ENCODE peak calls at places on chromosomes 2 and 18, in five cellular contexts. M is HL-60, E is A549, Q is GM23338, D is Panc1. X is an unnamed sample.

GRCh38 chr18:11906181-11906580 is 1.9 kb downstream of the MPPE1 start:
- DNase-seq in E (no peak), M (no peak), D (no peak), Q (no peak), X (no peak)

GRCh38 chr2:196939381-196939780 is 12.9 kb upstream of the PGAP1 start:
- DNase-seq in E (no peak), M (no peak), D (no peak), Q (no peak), X (no peak)

GRCh38 chr18:42514522-42514921 is 559.5 kb downstream of the PIK3C3 start:
- DNase-seq in Q (no peak), E (no peak), D (no peak), M (no peak), X (no peak)

GRCh38 chr2:160227252-160227651 is 27.2 kb upstream of the ITGB6 start:
- DNase-seq in M (no peak), E (no peak), D (no peak), Q (no peak), X (no peak)

GRCh38 chr2:16744521-16744920 is 78.9 kb upstream of the CYRIA start:
- DNase-seq in M (no peak), E (no peak), D (no peak), Q (no peak), X (no peak)

GRCh38 chr2:84970956-84971798 is at the start of gene KCMF1:
- DNase-seq in E (no peak), D (no peak), M (peak; percentile 76), Q (peak; percentile 73), X (peak; percentile 93)

GRCh38 chr2:3147641-3148530 is 229.7 kb downstream of the EIPR1 start:
- DNase-seq in D (no peak), Q (no peak), E (no peak), M (no peak), X (peak; percentile 43)

GRCh38 chr2:201259216-201259615 is 1.1 kb upstream of the CASP8 start:
- DNase-seq in M (no peak), D (no peak), Q (no peak), E (no peak), X (no peak)

GRCh38 chr2:148994341-148994740 is 44.2 kb upstream of the LYPD6B start:
- DNase-seq in D (no peak), M (no peak), E (no peak), Q (no peak), X (no peak)

GRCh38 chr18:64513401-64513800 is 364.5 kb upstream of the LINC00305 start:
- DNase-seq in M (no peak), D (no peak), Q (no peak), E (no peak), X (no peak)

GRCh38 chr2:168210898-168211570 is 36.4 kb downstream of the STK39 start:
- DNase-seq in D (peak; percentile 75), E (peak; percentile 67), Q (no peak), M (peak; percentile 65), X (no peak)

GRCh38 chr2:15159751-15160177 is 401.4 kb downstream of the NBAS start:
- DNase-seq in E (no peak), M (peak; percentile 45), Q (peak; percentile 78), D (peak; percentile 15), X (peak; percentile 53)

GRCh38 chr2:12177052-12177994 is 430.9 kb downstream of the LPIN1 start:
- DNase-seq in Q (no peak), M (no peak), E (peak; percentile 9), D (peak; percentile 48), X (peak; percentile 80)

GRCh38 chr2:238425979-238426567 is 654 bp upstream of the ASB1 start:
- DNase-seq in Q (peak; percentile 55), M (peak; percentile 8), D (no peak), E (peak; percentile 54), X (peak; percentile 80)

GRCh38 chr2:21972580-21972979 is 848.8 kb downstream of the TDRD15 start:
- DNase-seq in Q (peak; percentile 3), E (no peak), M (no peak), D (no peak), X (peak; percentile 53)

GRCh38 chr2:212540356-212540755 is 1.8 kb upstream of the ERBB4 start:
- DNase-seq in Q (no peak), D (no peak), E (no peak), M (peak; percentile 12), X (no peak)

GRCh38 chr2:4780679-4781078 is 911.5 kb upstream of the SOX11 start:
- DNase-seq in D (no peak), Q (no peak), M (no peak), E (no peak), X (no peak)

GRCh38 chr18:58455318-58455950 is 173.5 kb downstream of the ALPK2 start:
- DNase-seq in E (no peak), M (no peak), D (no peak), Q (no peak), X (no peak)

GRCh38 chr2:103161456-103162289 is 399.8 kb downstream of the TMEM182 start:
- DNase-seq in Q (peak; percentile 84), E (peak; percentile 41), M (peak; percentile 13), D (peak; percentile 12), X (peak; percentile 49)

GRCh38 chr18:60322591-60322990 is 50.0 kb downstream of the MC4R start:
- DNase-seq in Q (no peak), D (no peak), M (no peak), E (no peak), X (no peak)

GRCh38 chr2:85978883-85979780 is 90.3 kb upstream of the ST3GAL5 start:
- DNase-seq in Q (no peak), M (no peak), D (no peak), E (no peak), X (no peak)

GRCh38 chr18:13809025-13809384 is 14.9 kb upstream of the MC5R start:
- DNase-seq in E (no peak), D (no peak), M (no peak), Q (no peak), X (no peak)

GRCh38 chr18:59516356-59517155 is 157.5 kb upstream of the LMAN1 start:
- DNase-seq in Q (peak; percentile 41), E (peak; percentile 31), M (no peak), D (no peak), X (peak; percentile 45)

GRCh38 chr2:240782221-240782885 is 37.7 kb downstream of the KIF1A start:
- DNase-seq in D (no peak), E (no peak), Q (no peak), M (no peak), X (no peak)

GRCh38 chr2:96431319-96431718 is 73.8 kb downstream of the NEURL3 start:
- DNase-seq in E (no peak), D (no peak), Q (no peak), M (no peak), X (no peak)

GRCh38 chr2:235747868-235748144 is 254.0 kb downstream of the AGAP1 start:
- DNase-seq in Q (no peak), E (no peak), M (no peak), D (no peak), X (no peak)

GRCh38 chr2:140307532-140307931 is 1527.3 kb upstream of the NXPH2 start:
- DNase-seq in E (no peak), D (no peak), M (no peak), Q (no peak), X (no peak)

GRCh38 chr2:144201126-144201525 is 318.8 kb downstream of the ZEB2 start:
- DNase-seq in E (no peak), D (no peak), M (no peak), Q (no peak), X (no peak)

GRCh38 chr2:54767921-54768320 is 44.5 kb downstream of the EML6 start:
- DNase-seq in D (no peak), E (no peak), M (no peak), Q (no peak), X (no peak)
- TF ChIP-seq REST in D (no peak), E (no peak), M (no peak), Q (no peak), X (no peak)

GRCh38 chr2:43887176-43887575 is 48.4 kb downstream of the ABCG8 start:
- DNase-seq in Q (no peak), M (peak; percentile 39), D (no peak), E (no peak), X (no peak)

GRCh38 chr2:43884674-43885073 is 45.9 kb downstream of the ABCG8 start:
- DNase-seq in E (no peak), Q (no peak), D (no peak), M (no peak), X (no peak)

GRCh38 chr2:43885233-43885632 is 46.5 kb downstream of the ABCG8 start:
- DNase-seq in E (no peak), M (no peak), D (no peak), Q (no peak), X (no peak)

GRCh38 chr2:43890855-43891254 is 52.1 kb downstream of the ABCG8 start:
- DNase-seq in E (no peak), M (no peak), D (no peak), Q (no peak), X (no peak)

GRCh38 chr2:43889416-43889815 is 50.6 kb downstream of the ABCG8 start:
- DNase-seq in Q (no peak), M (no peak), D (no peak), E (no peak), X (no peak)
- H3K4me3 ChIP-seq in Q (no peak overlapping the region), M (no peak overlapping the region), D (no peak overlapping the region), E (no peak overlapping the region), X (no peak overlapping the region)

DNA sequence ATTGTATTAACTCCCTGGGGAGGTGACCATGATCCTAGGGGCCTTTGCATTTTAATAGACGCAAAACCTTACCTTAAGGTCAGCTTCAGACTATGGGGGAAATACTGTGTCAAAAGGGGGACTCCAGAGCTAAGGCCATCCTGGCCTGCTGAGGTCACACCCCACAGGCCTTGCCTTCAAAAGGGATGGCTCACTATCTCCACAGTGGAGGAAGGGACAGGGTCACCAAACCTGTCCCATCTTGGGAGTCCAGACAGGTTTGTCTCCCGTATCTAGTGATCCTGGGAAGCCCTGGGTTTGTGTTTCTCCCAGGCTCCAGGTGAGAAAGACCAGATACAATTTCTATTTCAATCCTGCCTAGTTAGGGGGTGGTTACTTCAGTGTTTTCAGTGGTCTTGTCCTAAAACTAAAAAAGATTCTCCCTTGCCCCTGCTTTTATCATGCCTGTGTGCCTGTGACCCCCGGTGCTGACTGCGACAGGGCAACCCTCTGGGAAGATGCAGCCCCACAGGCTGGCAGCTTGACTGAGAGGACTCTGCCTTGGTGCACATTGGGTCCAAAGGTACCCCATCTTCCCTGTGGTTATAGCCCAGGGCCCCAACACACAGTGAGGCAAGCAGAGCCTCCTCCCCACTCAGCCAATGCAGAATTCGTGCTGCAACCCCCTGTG is 24.8 kb downstream of the CAPN14 start:
- DNase-seq in M (no peak), D (no peak), E (no peak), Q (no peak), X (no peak)
- TF ChIP-seq REST in M (no peak), D (no peak), E (no peak), Q (no peak), X (no peak)

GRCh38 chr18:2218101-2218500 is 353.2 kb downstream of the METTL4 start:
- DNase-seq in Q (no peak), M (no peak), E (no peak), D (no peak), X (no peak)

GRCh38 chr18:2223394-2223793 is 347.9 kb downstream of the METTL4 start:
- DNase-seq in Q (peak; percentile 9), E (no peak), M (no peak), D (no peak), X (no peak)

GRCh38 chr18:2222270-2223185 is 348.8 kb downstream of the METTL4 start:
- DNase-seq in E (no peak), M (no peak), Q (no peak), D (no peak), X (no peak)

DNA sequence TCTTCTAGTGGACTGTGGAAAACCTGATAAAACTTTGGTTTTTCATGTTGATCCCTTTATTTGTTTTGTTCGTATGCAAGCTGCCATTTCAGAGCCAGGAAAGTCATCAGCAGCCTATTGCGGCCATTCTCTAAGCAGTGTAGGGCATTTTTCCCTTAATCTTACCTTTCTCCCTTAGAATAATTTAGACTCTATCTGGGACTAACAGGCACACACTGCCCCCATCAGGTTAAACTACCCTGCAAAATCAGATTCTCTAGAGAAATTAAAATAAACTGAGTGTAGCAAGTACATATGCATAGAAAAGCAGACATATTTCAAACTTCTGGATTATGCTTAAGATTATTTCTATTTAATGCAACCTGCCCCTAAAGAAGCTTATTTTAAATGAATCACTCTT is 347.4 kb downstream of the METTL4 start:
- DNase-seq in Q (peak; percentile 69), D (peak; percentile 7), E (no peak), M (peak; percentile 41), X (no peak)
- H3K4me3 ChIP-seq in Q (no peak overlapping the region), D (peak overlapping the region; percentile 16), E (no peak overlapping the region), M (no peak overlapping the region), X (no peak overlapping the region)

X was measured in SK-N-SH.